ENCODE peak calls at places on chromosomes 13 and 19, in seven cellular contexts. W is cardiac muscle cell, F is HAP-1, X is heart left ventricle, U is keratinocyte, E is tibial nerve, G is HCT116. S is an unnamed sample. For H3K36me3, the result is how much of the 10 kb centered on the place peaks cover.

GRCh38 chr19:3821857-3822364 is 35.7 kb upstream of the MATK start:
- DNase-seq in W (peak), E (peak), U (no peak), G (peak), X (peak), F (peak), S (no peak)

GRCh38 chr19:19600793-19601346 is 17.6 kb downstream of the PBX4 start:
- DNase-seq in W (no peak), G (no peak), U (no peak), E (no peak), X (no peak), F (no peak), S (no peak)

GRCh38 chr19:31975461-31975860 is 369.9 kb upstream of the ZNF507 start:
- DNase-seq in U (no peak), W (no peak), F (no peak), G (no peak), X (no peak), E (no peak), S (no peak)

GRCh38 chr13:95355491-95355890 is 54.2 kb upstream of the ABCC4 start:
- DNase-seq in G (no peak), U (no peak), X (no peak), F (no peak), W (peak), E (no peak), S (peak)

GRCh38 chr13:95530178-95530577 is 22.3 kb upstream of the CLDN10 start:
- DNase-seq in G (no peak), W (peak), E (no peak), X (no peak), F (no peak), U (no peak), S (peak)

GRCh38 chr19:40279120-40279551 is 6.0 kb downstream of the AKT2 start:
- DNase-seq in G (no peak), E (peak), F (no peak), W (peak), U (no peak), X (peak), S (no peak)

GRCh38 chr13:72970956-72971355 is 87.8 kb upstream of the KLF5 start:
- DNase-seq in G (no peak), U (no peak), E (no peak), X (no peak), F (peak), W (no peak), S (no peak)

GRCh38 chr13:111118898-111119607 is 3.9 kb downstream of the ARHGEF7 start:
- DNase-seq in U (no peak), X (no peak), W (no peak), E (no peak), G (no peak), F (no peak), S (no peak)

GRCh38 chr19:39407644-39408391 is 1.2 kb downstream of the ZFP36 start:
- DNase-seq in X (peak), F (no peak), E (no peak), W (peak), G (no peak), U (no peak), S (no peak)

GRCh38 chr13:79395881-79396280 is 10.2 kb downstream of the RBM26 start:
- DNase-seq in F (no peak), G (no peak), X (no peak), E (no peak), W (no peak), U (no peak), S (no peak)

GRCh38 chr19:791605-792360 is 5.5 kb upstream of the PTBP1 start:
- DNase-seq in F (no peak), E (no peak), G (no peak), W (peak), U (no peak), X (no peak), S (no peak)

GRCh38 chr13:23087884-23088283 is 92.9 kb upstream of the SGCG start:
- DNase-seq in F (peak), E (peak), G (peak), X (no peak), W (peak), U (no peak), S (no peak)

GRCh38 chr13:110388141-110388943 is 81.3 kb downstream of the COL4A2 start:
- DNase-seq in U (no peak), E (no peak), X (peak), F (no peak), G (no peak), W (peak), S (no peak)

GRCh38 chr13:114004416-114005205 is 30.7 kb upstream of the C13orf46 start:
- DNase-seq in W (peak), G (no peak), F (no peak), X (peak), U (no peak), E (peak), S (no peak)
- H3K36me3 ChIP-seq in W (under half), G (under half), F (under half), X (under half), U (under half), E (under half), S (under half)

DNA sequence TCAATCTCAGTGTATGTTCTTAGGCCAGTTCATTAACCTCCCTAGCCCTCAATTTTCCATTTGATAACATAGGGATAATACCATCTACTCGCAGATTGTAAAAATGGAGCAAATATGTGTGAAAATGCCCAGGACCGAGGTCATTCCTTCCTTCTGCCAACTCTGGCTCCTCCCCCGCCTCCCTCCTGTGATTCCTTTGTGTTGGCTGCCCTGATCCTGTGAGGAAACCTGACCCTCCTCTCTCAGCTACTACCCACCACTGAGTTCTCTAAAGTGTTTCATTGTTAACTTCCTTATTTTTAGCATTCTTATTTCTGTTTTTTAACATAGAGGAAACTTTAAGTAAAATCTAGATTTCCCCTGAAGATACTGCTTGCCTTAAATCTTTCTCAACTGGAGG is 21.6 kb upstream of the FBXL3 start:
- DNase-seq in U (no peak), X (no peak), E (no peak), F (no peak), W (peak), G (no peak), S (no peak)
- H3K36me3 ChIP-seq in U (under half), X (half or more), E (under half), F (under half), W (under half), G (under half), S (under half)

GRCh38 chr19:15429825-15430467 is 11.2 kb upstream of the AKAP8L start:
- DNase-seq in G (no peak), X (no peak), U (no peak), E (no peak), F (no peak), W (no peak), S (no peak)
- H3K36me3 ChIP-seq in G (under half), X (under half), U (under half), E (under half), F (under half), W (under half), S (under half)

DNA sequence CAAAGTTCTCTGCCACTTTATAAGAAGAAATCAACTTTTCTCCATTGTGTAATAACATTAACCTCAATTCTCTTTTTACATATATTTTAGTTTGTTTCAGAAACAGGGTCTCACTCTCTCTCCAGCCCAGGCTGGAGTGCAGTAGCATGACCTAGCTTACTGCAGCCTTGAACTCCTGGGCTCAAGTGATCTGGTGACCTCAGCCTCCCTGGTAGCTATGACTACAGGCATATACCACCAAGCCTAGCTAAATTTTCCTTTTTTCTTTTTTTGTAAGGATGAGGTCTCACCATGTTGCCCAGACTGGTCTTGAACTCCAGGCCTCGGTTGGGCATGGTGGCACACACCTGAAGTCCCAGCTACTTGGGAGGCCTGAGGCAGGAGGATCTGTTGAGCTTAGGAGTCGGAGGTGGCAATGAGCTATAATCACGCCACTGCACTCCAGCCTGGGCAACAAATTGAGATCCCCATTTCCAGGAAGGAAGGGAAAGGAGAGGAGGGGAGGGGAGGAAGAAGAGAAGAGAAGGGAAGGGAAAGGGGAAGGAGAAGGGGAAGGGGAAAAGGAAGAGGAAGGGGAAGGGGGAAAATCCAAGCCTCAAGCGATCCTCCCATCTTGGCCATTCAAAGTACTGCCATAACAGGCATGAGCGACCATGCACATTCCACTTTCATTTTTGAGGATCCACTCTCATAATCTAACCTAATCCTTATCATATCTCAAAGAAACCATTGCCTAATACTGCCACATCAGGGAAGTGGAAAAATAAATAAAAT is 15.1 kb downstream of the ZNF443 start:
- DNase-seq in E (no peak), W (no peak), F (no peak), U (no peak), G (no peak), X (no peak), S (no peak)
- H3K36me3 ChIP-seq in E (under half), W (under half), F (under half), U (under half), G (under half), X (under half), S (under half)

DNA sequence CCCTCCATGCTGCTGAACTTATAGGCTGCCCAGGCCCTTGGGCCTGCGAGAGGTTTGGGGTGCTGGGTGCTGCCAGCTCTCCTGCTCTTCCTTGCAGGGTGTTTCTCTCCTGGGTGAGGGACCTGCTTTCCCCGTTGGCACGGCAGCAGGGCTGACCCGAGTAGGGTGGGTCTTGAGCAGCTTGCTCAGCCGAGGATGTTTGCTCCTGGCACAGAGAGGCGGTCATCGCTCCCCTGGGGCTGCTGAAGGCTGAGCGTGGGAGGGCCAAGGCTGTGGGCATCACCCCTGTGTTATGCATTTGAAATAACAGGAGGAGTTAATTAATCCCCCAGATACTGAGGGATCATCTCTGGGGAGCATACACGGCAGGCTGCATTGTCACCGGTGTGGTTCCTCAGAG is 5.3 kb downstream of the KCTD15 start:
- DNase-seq in G (no peak), W (no peak), F (no peak), E (no peak), U (no peak), X (peak), S (no peak)
- H3K36me3 ChIP-seq in G (under half), W (under half), F (half or more), E (under half), U (under half), X (under half), S (under half)

DNA sequence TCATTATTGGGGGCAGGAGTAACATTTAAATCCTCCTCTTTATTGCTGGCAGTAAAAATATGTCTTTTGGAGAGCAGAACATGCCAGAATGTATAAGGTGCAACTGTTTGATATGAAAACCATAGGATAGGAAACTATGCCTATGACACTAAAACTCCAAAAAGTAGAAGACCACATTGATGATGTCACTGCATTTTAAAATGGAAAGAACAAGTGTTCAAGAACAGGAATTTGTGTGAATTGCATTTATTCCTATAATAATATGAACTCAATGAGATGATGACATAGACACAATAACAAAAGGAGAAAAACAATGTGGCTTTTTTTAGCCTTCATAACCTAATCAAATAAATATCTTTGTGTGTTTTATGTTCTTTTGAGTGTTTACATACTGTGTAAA is 3.7 kb upstream of the ZNF225 start:
- DNase-seq in F (no peak), E (no peak), G (no peak), W (no peak), X (no peak), U (no peak), S (no peak)
- H3K36me3 ChIP-seq in F (under half), E (under half), G (under half), W (under half), X (under half), U (under half), S (under half)

GRCh38 chr19:29749450-29749849 is 34.4 kb upstream of the C19orf12 start:
- DNase-seq in W (no peak), F (no peak), U (no peak), G (no peak), X (no peak), E (no peak), S (no peak)

GRCh38 chr19:29752450-29753025 is 37.5 kb upstream of the C19orf12 start:
- DNase-seq in G (no peak), X (no peak), F (no peak), W (no peak), U (no peak), E (no peak), S (no peak)

GRCh38 chr19:29753190-29753933 is 38.3 kb upstream of the C19orf12 start:
- DNase-seq in E (no peak), F (no peak), U (no peak), W (no peak), G (no peak), X (no peak), S (no peak)

GRCh38 chr19:29753934-29754305 is 38.9 kb upstream of the C19orf12 start:
- DNase-seq in U (no peak), F (no peak), G (no peak), E (no peak), W (no peak), X (no peak), S (no peak)

GRCh38 chr19:29751932-29752331 is 36.9 kb upstream of the C19orf12 start:
- DNase-seq in F (no peak), U (no peak), G (no peak), X (no peak), E (no peak), W (no peak), S (no peak)
- H3K36me3 ChIP-seq in F (under half), U (under half), G (under half), X (under half), E (under half), W (under half), S (under half)

DNA sequence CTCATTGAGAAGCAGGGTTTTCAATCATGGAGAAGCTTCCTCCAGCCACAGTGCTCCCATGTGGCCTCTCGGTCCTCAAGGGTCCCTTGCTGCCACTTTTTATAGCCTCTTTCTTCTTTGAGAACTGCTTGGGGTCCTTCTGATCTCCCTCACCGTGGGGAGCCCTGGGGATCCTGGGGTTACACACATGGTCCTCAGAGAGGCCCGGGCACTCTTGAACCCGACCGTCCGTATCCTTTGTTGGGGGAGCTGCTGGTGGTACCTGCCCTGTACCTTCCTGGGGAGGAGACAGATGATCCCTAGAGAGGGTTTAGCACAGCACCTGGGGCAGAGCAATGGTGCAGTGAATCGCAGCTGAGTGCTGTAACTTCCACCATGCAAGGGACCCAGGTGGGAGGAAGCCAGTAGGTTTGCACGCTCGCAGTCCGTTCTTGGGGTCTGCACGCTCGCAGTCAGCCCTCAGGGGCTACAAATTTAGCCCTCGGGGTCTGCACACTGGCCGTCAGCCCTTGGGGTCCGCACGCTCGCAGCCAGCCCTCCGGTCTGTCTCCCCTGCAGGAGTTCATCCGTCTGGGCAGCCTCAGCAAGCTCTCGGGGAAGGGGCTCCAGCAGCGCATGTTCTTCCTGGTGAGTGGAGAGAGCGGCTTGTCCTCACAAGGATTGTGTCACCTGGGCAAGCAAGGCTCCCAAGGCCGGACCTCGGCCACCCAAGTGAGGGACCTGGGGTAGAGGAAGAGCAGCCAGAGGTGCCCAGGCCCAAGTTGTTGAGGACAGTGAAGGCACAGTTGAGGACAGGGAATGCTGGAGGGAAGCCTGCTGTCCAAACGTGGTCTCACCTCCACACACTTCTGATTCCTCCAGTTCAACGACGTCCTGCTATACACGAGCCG is 138.4 kb downstream of the STK24 start:
- DNase-seq in F (no peak), X (no peak), E (no peak), G (no peak), W (no peak), U (no peak), S (no peak)
- H3K36me3 ChIP-seq in F (under half), X (under half), E (under half), G (under half), W (under half), U (under half), S (under half)

DNA sequence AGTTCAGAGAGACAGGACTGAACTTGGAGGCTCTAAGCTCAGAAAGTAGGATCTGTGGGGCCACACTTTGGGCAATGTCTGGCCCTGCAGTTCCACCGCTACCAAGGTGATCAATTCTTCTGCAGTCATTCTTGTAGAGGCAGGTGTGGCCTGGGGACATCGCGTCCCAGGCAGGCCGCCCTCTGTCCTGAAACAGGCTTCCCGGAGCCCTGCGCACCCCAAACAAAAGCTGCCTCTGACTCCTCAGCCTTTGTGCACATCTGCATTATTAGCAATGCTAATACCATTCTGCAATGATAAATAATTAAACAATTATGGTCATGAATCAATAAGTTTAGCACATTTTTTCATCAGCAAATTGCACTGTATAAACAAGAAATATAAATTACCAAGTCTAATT is 160.2 kb downstream of the URI1 start:
- DNase-seq in U (no peak), F (no peak), W (no peak), E (no peak), G (no peak), X (no peak), S (no peak)
- H3K36me3 ChIP-seq in U (under half), F (under half), W (under half), E (under half), G (under half), X (under half), S (under half)

GRCh38 chr19:55667006-55667381 is 8.0 kb upstream of the EPN1 start:
- DNase-seq in F (no peak), W (no peak), G (no peak), X (no peak), U (no peak), E (no peak), S (no peak)
- H3K36me3 ChIP-seq in F (half or more), W (half or more), G (half or more), X (half or more), U (half or more), E (half or more), S (under half)

S was measured in kidney epithelial cell.